ENCODE peak calls at places on chromosomes 1 and 21, in nine cellular contexts. E, J, X, M, V, Z, H, L and S are unnamed samples. For H3K4me1, the result is how much of the 10 kb centered on the place peaks cover.

GRCh38 chr1:5917591-5918274 is 74.5 kb downstream of the NPHP4 start:
- DNase-seq in E (no peak), J (no peak), X (no peak), M (no peak), V (no peak), Z (no peak), H (peak), L (no peak), S (no peak)

GRCh38 chr1:34785231-34785874 is 4.3 kb downstream of the GJB3 start:
- DNase-seq in E (no peak), J (no peak), X (no peak), M (no peak), V (no peak), Z (no peak), H (peak), L (no peak), S (no peak)

GRCh38 chr1:221892301-221892830 is 150.5 kb upstream of the DUSP10 start:
- DNase-seq in E (no peak), J (no peak), X (no peak), M (no peak), V (no peak), Z (no peak), H (no peak), L (no peak), S (no peak)

GRCh38 chr1:212498243-212498642 is 65.5 kb downstream of the NENF start:
- DNase-seq in E (peak), J (peak), X (no peak), M (no peak), V (no peak), Z (peak), H (no peak), L (no peak), S (no peak)

GRCh38 chr1:177219458-177220390 is 49.0 kb downstream of the BRINP2 start:
- DNase-seq in E (no peak), J (no peak), X (no peak), M (no peak), V (peak), Z (peak), H (no peak), L (no peak), S (no peak)

GRCh38 chr1:44775930-44776748 is 799 bp downstream of the RPS8 start:
- DNase-seq in E (no peak), J (no peak), X (peak), M (no peak), V (peak), Z (peak), H (no peak), L (peak), S (peak)

GRCh38 chr1:164510435-164510834 is 48.5 kb upstream of the PBX1 start:
- DNase-seq in E (peak), J (no peak), X (no peak), M (no peak), V (no peak), Z (peak), H (no peak), L (no peak), S (no peak)

GRCh38 chr1:9250586-9251381 is 16.2 kb downstream of the H6PD start:
- DNase-seq in E (peak), J (no peak), X (no peak), M (no peak), V (no peak), Z (no peak), H (no peak), L (peak), S (no peak)

GRCh38 chr21:29144736-29145353 is 14.4 kb downstream of the MAP3K7CL start:
- DNase-seq in E (peak), J (no peak), X (no peak), M (no peak), V (no peak), Z (no peak), H (no peak), L (no peak), S (no peak)

GRCh38 chr1:44650159-44650831 is 24.0 kb downstream of the TMEM53 start:
- DNase-seq in E (no peak), J (no peak), X (no peak), M (peak), V (no peak), Z (no peak), H (no peak), L (peak), S (no peak)

GRCh38 chr1:42037586-42037985 is 115.6 kb upstream of the GUCA2B start:
- DNase-seq in E (no peak), J (no peak), X (no peak), M (no peak), V (no peak), Z (no peak), H (no peak), L (no peak), S (no peak)

GRCh38 chr1:45009956-45010854 is 919 bp downstream of the HECTD3 start:
- DNase-seq in E (no peak), J (no peak), X (no peak), M (no peak), V (peak), Z (no peak), H (no peak), L (peak), S (peak)

GRCh38 chr1:247294282-247294681 is 37.4 kb downstream of the ZNF496 start:
- DNase-seq in E (peak), J (no peak), X (no peak), M (no peak), V (no peak), Z (peak), H (peak), L (no peak), S (no peak)

GRCh38 chr1:34866762-34867109 is 7.2 kb upstream of the SMIM12 start:
- DNase-seq in E (no peak), J (no peak), X (no peak), M (no peak), V (no peak), Z (no peak), H (no peak), L (no peak), S (no peak)

GRCh38 chr1:94658221-94658620 is 116.7 kb upstream of the F3 start:
- DNase-seq in E (peak), J (no peak), X (no peak), M (peak), V (no peak), Z (peak), H (no peak), L (no peak), S (no peak)

GRCh38 chr21:33265664-33266049 is 510 bp upstream of the IL10RB start:
- DNase-seq in E (peak), J (no peak), X (peak), M (no peak), V (peak), Z (no peak), H (peak), L (no peak), S (peak)

GRCh38 chr1:168287237-168287664 is 6.6 kb downstream of the TBX19 start:
- DNase-seq in E (peak), J (no peak), X (no peak), M (no peak), V (no peak), Z (peak), H (no peak), L (no peak), S (no peak)

GRCh38 chr1:160366731-160367515 is at the start of gene NHLH1:
- DNase-seq in E (no peak), J (no peak), X (no peak), M (no peak), V (no peak), Z (no peak), H (no peak), L (no peak), S (no peak)

DNA sequence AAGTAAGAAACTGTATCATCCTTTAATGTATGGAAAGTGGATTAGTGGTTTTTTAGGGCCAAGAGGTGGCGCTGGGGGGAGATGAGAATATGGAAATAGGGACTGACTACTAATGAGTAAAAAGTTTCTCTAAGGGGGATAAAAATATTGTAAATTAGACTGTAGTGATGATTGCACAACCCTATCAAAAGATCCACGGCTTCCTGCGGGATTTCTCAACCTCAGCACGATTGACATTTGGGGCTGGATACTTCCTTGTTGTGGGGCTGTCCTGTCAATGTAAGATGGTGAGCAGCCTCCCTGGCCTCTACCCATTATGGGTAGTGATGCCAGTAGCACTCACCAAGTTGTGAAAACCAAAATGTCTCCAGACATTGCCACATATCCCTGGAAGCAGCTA is 36.0 kb upstream of the PRDM2 start:
- DNase-seq in E (no peak), J (no peak), X (no peak), M (no peak), V (no peak), Z (peak), H (no peak), L (no peak), S (no peak)
- TF ChIP-seq CTCF in E (no peak), J (no peak), X (no peak), M (no peak), V (no peak), Z (no peak), H (no peak), L (no peak), S (no peak)

DNA sequence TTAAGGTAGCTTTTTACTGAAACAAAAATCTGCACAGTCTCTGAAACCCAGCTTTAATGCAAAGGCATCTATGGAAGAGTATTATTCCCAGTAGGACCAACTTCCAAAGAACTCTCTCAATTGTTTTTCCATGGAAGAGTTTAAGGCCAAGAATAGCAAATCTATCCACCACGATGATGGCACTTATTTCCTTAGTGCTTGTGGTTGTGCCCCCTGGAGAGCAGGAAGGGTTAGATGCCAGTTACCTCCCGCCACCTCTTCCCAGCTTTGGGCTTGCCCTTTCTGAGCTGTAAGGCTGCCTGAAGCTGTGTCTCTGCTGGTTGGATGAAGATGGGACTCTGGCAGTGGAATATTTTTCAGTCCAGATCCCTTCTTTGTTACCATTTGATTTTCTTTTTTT is 4.8 kb upstream of the ATP1A1 start:
- DNase-seq in E (no peak), J (no peak), X (no peak), M (no peak), V (no peak), Z (no peak), H (no peak), L (no peak), S (no peak)
- H3K4me1 ChIP-seq in E (under half), J (under half), X (under half), M (under half), V (under half), Z (under half), H (under half), L (under half), S (under half)

GRCh38 chr1:20786310-20787099 is 602 bp downstream of the HP1BP3 start:
- DNase-seq in E (peak), J (peak), X (peak), M (peak), V (peak), Z (peak), H (peak), L (peak), S (peak)

GRCh38 chr1:20787775-20788488 is 825 bp upstream of the HP1BP3 start:
- DNase-seq in E (peak), J (no peak), X (no peak), M (no peak), V (peak), Z (peak), H (no peak), L (no peak), S (no peak)

GRCh38 chr1:20790785-20791184 is 3.7 kb upstream of the HP1BP3 start:
- DNase-seq in E (no peak), J (no peak), X (no peak), M (no peak), V (no peak), Z (no peak), H (no peak), L (no peak), S (no peak)

GRCh38 chr1:20787100-20787774 is at the start of gene HP1BP3:
- DNase-seq in E (peak), J (peak), X (peak), M (peak), V (peak), Z (peak), H (peak), L (peak), S (peak)

GRCh38 chr1:20788489-20788795 is 1.3 kb upstream of the HP1BP3 start:
- DNase-seq in E (no peak), J (no peak), X (no peak), M (no peak), V (no peak), Z (no peak), H (no peak), L (no peak), S (no peak)
- H3K4me3 ChIP-seq in E (no peak), J (peak), X (peak), M (no peak), V (no peak), Z (no peak), H (no peak), L (no peak), S (no peak)

DNA sequence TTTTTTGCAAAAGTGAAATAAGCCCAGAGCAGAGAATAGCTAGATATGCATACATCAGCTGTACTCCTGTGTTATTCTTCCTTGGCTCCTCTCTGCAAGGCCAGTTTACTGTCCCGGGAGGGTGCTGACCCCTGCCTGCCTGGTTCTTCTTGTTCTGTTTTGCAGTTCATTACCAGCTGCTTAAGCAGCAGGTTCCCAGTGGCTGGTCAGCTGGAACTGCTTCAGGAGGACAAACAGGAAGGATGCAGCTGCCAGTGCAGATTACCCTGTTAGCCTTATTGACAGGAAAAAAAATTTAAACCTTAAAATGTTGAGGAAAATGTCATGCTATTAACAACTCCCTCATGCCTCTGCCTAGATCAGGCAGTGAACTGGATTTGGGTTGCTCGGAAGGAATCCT is 16.0 kb upstream of the LRIG2 start:
- DNase-seq in E (no peak), J (no peak), X (no peak), M (no peak), V (peak), Z (no peak), H (no peak), L (no peak), S (peak)
- TF ChIP-seq CTCF in E (no peak), J (no peak), X (no peak), M (no peak), V (no peak), Z (no peak), H (no peak), L (no peak), S (no peak)

GRCh38 chr1:232578681-232579195 is 51.2 kb downstream of the SIPA1L2 start:
- DNase-seq in E (no peak), J (no peak), X (no peak), M (no peak), V (no peak), Z (peak), H (no peak), L (no peak), S (no peak)

GRCh38 chr1:232575524-232576040 is 54.4 kb downstream of the SIPA1L2 start:
- DNase-seq in E (peak), J (no peak), X (no peak), M (no peak), V (no peak), Z (peak), H (no peak), L (no peak), S (no peak)

GRCh38 chr1:232576537-232576936 is 53.4 kb downstream of the SIPA1L2 start:
- DNase-seq in E (no peak), J (no peak), X (no peak), M (no peak), V (no peak), Z (no peak), H (no peak), L (no peak), S (no peak)

GRCh38 chr1:232579461-232579860 is 50.5 kb downstream of the SIPA1L2 start:
- DNase-seq in E (no peak), J (no peak), X (no peak), M (no peak), V (no peak), Z (no peak), H (no peak), L (no peak), S (no peak)

GRCh38 chr1:232577809-232578208 is 52.1 kb downstream of the SIPA1L2 start:
- DNase-seq in E (no peak), J (no peak), X (no peak), M (no peak), V (no peak), Z (no peak), H (no peak), L (no peak), S (no peak)
- H3K4me1 ChIP-seq in E (under half), J (under half), X (half or more), M (half or more), V (under half), Z (under half), H (under half), L (under half), S (under half)

DNA sequence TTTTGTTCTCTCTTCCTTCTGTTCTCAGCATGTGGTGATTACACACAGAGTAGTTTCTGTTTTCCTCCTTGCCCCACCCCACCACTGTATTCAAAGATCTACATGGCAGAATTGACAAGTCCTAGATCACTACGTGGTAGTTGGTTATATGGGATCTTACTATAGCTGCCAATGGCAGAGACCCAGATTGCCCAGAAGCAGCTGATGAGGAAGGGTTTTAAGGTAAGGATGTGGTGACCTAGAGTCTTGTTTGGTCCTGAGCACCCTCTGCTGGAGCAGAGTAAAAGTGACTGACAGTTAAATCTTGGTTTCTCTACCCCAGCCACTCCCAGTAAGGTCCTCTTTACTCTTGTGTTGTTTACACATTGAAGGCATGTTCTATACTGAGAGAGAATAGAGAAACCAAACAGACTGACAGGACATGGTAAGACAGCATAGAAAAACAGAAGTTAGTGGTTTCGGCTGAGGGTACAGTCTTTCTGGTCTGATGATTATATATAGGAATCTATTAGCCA is 22.8 kb upstream of the STRIP1 start:
- DNase-seq in E (peak), J (no peak), X (no peak), M (no peak), V (peak), Z (peak), H (no peak), L (no peak), S (no peak)
- H3K4me3 ChIP-seq in E (no peak), J (no peak), X (no peak), M (no peak), V (no peak), Z (no peak), H (no peak), L (no peak), S (no peak)

GRCh38 chr1:241608379-241609033 is 31.7 kb downstream of the CHML start:
- DNase-seq in E (peak), J (no peak), X (no peak), M (no peak), V (no peak), Z (peak), H (no peak), L (no peak), S (no peak)

GRCh38 chr1:241606544-241606943 is 33.6 kb downstream of the CHML start:
- DNase-seq in E (no peak), J (no peak), X (no peak), M (no peak), V (no peak), Z (no peak), H (no peak), L (no peak), S (no peak)

GRCh38 chr1:241610056-241610815 is 29.9 kb downstream of the CHML start:
- DNase-seq in E (peak), J (no peak), X (no peak), M (no peak), V (peak), Z (peak), H (no peak), L (no peak), S (peak)

GRCh38 chr1:241605146-241605805 is 34.9 kb downstream of the CHML start:
- DNase-seq in E (no peak), J (no peak), X (no peak), M (no peak), V (no peak), Z (peak), H (no peak), L (no peak), S (no peak)

DNA sequence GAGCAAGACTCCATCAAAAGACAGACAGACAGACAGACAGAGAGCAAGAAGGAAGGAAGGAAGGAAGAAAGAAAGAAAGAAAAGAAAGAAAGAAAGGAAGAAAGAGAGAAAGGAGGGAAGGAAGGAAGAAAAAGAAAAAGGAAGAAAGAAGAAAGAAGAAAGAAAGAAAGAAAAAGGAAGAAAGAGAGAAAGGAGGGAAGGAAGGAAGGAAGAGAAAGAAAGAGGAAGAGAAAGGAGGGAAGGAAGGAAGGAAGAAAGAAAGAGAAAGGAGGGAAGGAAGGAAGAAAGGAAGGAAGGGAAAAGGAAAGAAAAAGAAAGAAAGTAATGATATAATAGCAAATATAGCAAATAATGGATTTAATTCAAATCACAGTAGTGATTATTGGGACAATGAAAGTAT is 32.7 kb downstream of the CHML start:
- DNase-seq in E (no peak), J (no peak), X (no peak), M (no peak), V (no peak), Z (no peak), H (no peak), L (no peak), S (no peak)
- TF ChIP-seq CTCF in E (no peak), J (no peak), X (no peak), M (no peak), V (no peak), Z (no peak), H (no peak), L (no peak), S (no peak)

GRCh38 chr1:54376085-54377039 is 29.8 kb downstream of the SSBP3 start:
- DNase-seq in E (no peak), J (no peak), X (no peak), M (no peak), V (peak), Z (no peak), H (no peak), L (peak), S (peak)
- H3K4me1 ChIP-seq in E (under half), J (under half), X (half or more), M (half or more), V (half or more), Z (half or more), H (under half), L (half or more), S (under half)